ENCODE peak calls at places on chromosomes 1 and 21, in nine cellular contexts. Q, U, N, R, G, Z, C, M and L are unnamed samples.

GRCh38 chr1:30381266-30381665 is 342.1 kb downstream of the MATN1 start:
- DNase-seq in Q (no peak), M (peak; percentile 20), Z (no peak), R (no peak), N (no peak), C (no peak), G (no peak), U (no peak), L (no peak)

GRCh38 chr1:202578001-202578500 is 132.2 kb downstream of the SYT2 start:
- DNase-seq in R (no peak), G (no peak), N (no peak), Q (peak; percentile 87), U (no peak), Z (no peak), M (no peak), C (no peak), L (no peak)

GRCh38 chr1:24379733-24380315 is 33.8 kb downstream of the STPG1 start:
- DNase-seq in Z (no peak), C (no peak), G (no peak), R (no peak), U (no peak), N (no peak), Q (peak; percentile 76), M (no peak), L (no peak)

GRCh38 chr1:152977614-152978013 is 6.3 kb upstream of the SPRR1A start:
- DNase-seq in G (no peak), C (no peak), R (no peak), U (no peak), N (no peak), Z (no peak), Q (no peak), M (no peak), L (no peak)

GRCh38 chr1:80436851-80437250 is 1363.9 kb upstream of the ADGRL2 start:
- DNase-seq in G (no peak), Q (no peak), N (no peak), R (no peak), M (no peak), C (no peak), Z (no peak), U (no peak), L (no peak)

GRCh38 chr1:185719021-185719420 is 15.2 kb upstream of the HMCN1 start:
- DNase-seq in M (no peak), Z (peak; percentile 49), U (no peak), N (no peak), Q (peak; percentile 92), C (peak; percentile 10), G (no peak), R (no peak), L (peak; percentile 17)

GRCh38 chr1:155175927-155176371 is 2.3 kb downstream of the TRIM46 start:
- DNase-seq in Z (no peak), R (no peak), G (peak; percentile 17), Q (no peak), U (peak; percentile 16), M (peak; percentile 73), C (no peak), N (no peak), L (peak; percentile 49)

GRCh38 chr1:238318294-238318908 is 427.7 kb upstream of the ZP4 start:
- DNase-seq in M (no peak), Z (no peak), Q (no peak), N (no peak), C (no peak), G (no peak), U (no peak), R (no peak), L (no peak)

GRCh38 chr21:38229260-38229877 is 27.4 kb upstream of the KCNJ15 start:
- DNase-seq in Q (no peak), M (no peak), N (no peak), R (no peak), U (no peak), G (no peak), Z (no peak), C (no peak), L (no peak)

GRCh38 chr1:94142022-94142421 is 21.1 kb upstream of the ABCA4 start:
- DNase-seq in Z (no peak), U (no peak), Q (peak; percentile 63), G (no peak), C (no peak), N (no peak), M (no peak), R (no peak), L (no peak)

GRCh38 chr1:221715321-221716169 is 26.3 kb downstream of the DUSP10 start:
- DNase-seq in Z (no peak), U (no peak), N (no peak), R (no peak), Q (peak; percentile 77), C (no peak), G (no peak), M (no peak), L (peak; percentile 65)

GRCh38 chr1:120179420-120180348 is 3.4 kb upstream of the SEC22B start:
- DNase-seq in M (no peak), R (no peak), U (peak; percentile 8), Z (no peak), C (peak; percentile 22), N (no peak), G (peak; percentile 22), Q (peak; percentile 90), L (peak; percentile 9)

GRCh38 chr1:33097137-33097611 is 16.2 kb downstream of the AZIN2 start:
- DNase-seq in U (no peak), M (no peak), Z (no peak), N (no peak), R (no peak), G (no peak), Q (peak; percentile 65), C (peak; percentile 47), L (no peak)

GRCh38 chr1:33097762-33098161 is 16.8 kb downstream of the AZIN2 start:
- DNase-seq in Q (no peak), G (no peak), R (no peak), Z (no peak), N (no peak), M (no peak), U (no peak), C (no peak), L (no peak)

GRCh38 chr1:33099290-33100118 is 18.6 kb downstream of the AZIN2 start:
- DNase-seq in C (no peak), G (peak; percentile 49), R (no peak), U (peak; percentile 63), M (no peak), N (peak; percentile 37), Z (peak; percentile 90), Q (peak; percentile 100), L (peak; percentile 38)

GRCh38 chr1:33096358-33097005 is 15.5 kb downstream of the AZIN2 start:
- DNase-seq in R (no peak), G (no peak), M (no peak), Z (no peak), C (peak; percentile 56), Q (peak; percentile 75), N (no peak), U (no peak), L (peak; percentile 37)

GRCh38 chr1:33098371-33098770 is 17.4 kb downstream of the AZIN2 start:
- DNase-seq in Q (peak; percentile 44), M (no peak), U (no peak), Z (no peak), C (no peak), R (no peak), N (no peak), G (no peak), L (no peak)
- H3K4me1 ChIP-seq in Q (peaks cover 40% of the 10 kb centered on the region), M (peaks cover 8% of the 10 kb centered on the region), U (no peaks in the 10 kb centered on the region), Z (peaks cover 26% of the 10 kb centered on the region), C (peaks cover 14% of the 10 kb centered on the region), R (peaks cover 15% of the 10 kb centered on the region), N (no peaks in the 10 kb centered on the region), G (no peaks in the 10 kb centered on the region), L (no peaks in the 10 kb centered on the region)

DNA sequence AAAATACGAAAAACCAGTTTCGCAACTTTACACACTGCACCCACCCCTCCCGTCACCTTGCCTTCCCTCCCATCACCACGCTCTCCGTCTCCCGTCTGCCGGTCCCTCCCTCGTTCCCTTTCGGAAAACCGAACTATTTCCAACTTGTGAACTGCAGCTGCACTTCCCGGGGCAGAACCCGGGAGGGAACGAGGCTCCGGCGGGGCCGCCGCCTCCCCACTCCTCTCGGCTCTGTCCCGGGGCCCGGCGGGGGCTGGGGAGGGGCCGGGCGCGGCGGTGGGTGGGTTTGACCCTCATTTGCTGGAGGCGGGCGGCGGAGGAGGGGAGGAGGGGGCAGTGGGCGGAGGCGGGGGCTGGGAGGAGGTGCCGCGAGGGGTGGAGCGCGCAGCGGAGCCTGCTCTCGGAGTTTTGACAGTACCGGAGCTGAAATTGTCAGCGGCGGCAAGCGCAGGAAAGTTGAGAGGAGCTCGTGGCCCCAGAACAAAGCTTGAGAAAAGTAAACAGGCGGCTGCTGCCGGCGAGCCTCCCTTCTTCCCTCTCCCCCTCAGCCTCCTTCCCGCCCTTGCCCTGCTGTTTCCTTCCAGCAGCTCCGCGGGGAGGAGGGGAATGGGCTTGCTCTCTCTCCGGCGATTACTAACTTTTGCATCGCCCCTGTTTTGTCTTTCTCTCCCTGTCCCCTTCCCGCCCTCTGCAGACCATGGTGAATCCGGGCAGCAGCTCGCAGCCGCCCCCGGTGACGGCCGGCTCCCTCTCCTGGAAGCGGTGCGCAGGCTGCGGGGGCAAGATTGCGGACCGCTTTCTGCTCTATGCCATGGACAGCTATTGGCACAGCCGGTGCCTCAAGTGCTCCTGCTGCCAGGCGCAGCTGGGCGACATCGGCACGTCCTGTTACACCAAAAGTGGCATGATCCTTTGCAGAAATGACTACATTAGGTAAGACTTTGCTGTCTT is 2.9 kb downstream of the LMO4 start:
- DNase-seq in Q (peak; percentile 60), U (peak; percentile 83), M (peak; percentile 94), N (peak; percentile 67), G (peak; percentile 88), Z (peak; percentile 80), R (no peak), C (peak; percentile 59), L (peak; percentile 78)
- TF ChIP-seq POLR2A in Q (no peak), U (peak; percentile 46), M (peak; percentile 18), N (no peak), G (no peak), Z (no peak), R (no peak), C (no peak), L (peak; percentile 68)

DNA sequence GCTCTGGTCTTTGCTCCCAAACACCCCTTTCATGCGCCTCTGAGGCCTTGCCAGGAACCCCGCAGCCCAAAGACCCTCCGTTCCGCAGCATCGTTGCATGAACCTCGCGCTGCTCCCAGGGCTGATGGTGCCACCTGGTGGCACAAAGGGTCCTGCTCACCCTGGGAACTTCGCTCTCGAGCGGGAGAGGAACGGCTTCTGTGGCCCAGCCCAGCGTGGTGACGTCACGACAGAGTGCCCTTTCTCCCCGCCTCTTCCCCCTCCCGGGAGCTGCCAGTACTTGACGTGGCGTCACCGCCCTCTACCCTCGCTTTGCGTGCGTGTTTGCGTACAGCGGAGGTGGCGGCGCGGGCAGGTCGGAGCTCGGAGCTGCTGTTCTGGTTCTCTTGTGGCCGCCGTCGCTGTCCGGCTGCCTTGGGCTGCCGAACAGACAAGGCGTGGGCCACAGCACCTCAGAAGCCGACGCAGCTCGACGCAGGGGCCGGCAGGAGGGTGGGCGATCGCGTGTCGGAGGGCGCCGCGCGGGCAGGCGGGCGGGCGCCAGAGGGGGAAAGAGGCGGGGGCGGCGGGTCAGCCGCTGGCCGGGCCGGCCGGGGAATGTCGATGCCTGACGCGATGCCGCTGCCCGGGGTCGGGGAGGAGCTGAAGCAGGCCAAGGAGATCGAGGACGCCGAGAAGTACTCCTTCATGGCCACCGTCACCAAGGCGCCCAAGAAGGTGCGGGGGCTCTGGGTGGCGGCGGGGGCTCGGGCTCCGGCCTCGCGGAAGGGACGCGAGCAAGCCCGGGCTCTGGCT is at the start of gene AHCYL1:
- DNase-seq in R (peak; percentile 98), G (peak; percentile 100), N (peak; percentile 99), C (peak; percentile 100), Q (peak; percentile 99), Z (peak; percentile 94), U (peak; percentile 100), M (peak; percentile 100), L (peak; percentile 100)
- H3K4me1 ChIP-seq in R (peaks cover 72% of the 10 kb centered on the region), G (peaks cover 30% of the 10 kb centered on the region), N (no peaks in the 10 kb centered on the region), C (peaks cover 34% of the 10 kb centered on the region), Q (peaks cover 18% of the 10 kb centered on the region), Z (peaks cover 6% of the 10 kb centered on the region), U (peaks cover 45% of the 10 kb centered on the region), M (peaks cover 80% of the 10 kb centered on the region), L (peaks cover 50% of the 10 kb centered on the region)

GRCh38 chr1:201023517-201023902 is at the start of gene KIF21B:
- DNase-seq in Z (no peak), R (peak; percentile 17), N (peak; percentile 55), Q (no peak), C (peak; percentile 69), G (peak; percentile 83), U (peak; percentile 92), M (no peak), L (peak; percentile 90)
- TF ChIP-seq POLR2A in Z (no peak), R (no peak), N (no peak), Q (no peak), C (no peak), G (no peak), U (no peak), M (no peak), L (no peak)